ENCODE peak calls at places on chromosomes 16 and 17, in ten cellular contexts. P is activated CD8-positive, alpha-beta memory T cell treated with anti-CD3 and anti-CD28 coated beads for 4 hours; A is activated CD4-positive, alpha-beta T cell treated with anti-CD3 and anti-CD28 coated beads, Interleukin-2, amount 50 U/mL, for 1 hour; H is hypothalamus; E is iris pigment epithelial cell; Q is T-helper 2 cell treated with Interferon-gamma antibody and Interleukin-4, amounts not matched to agents 5 μg/mL and 100 μg/mL, for 36 hours; S is AG08396; J is NCI-H748 treated with DMSO at 0.1 percent for 48 hours; G is GM12865; B is neural crest cell. M is an unnamed sample.

GRCh38 chr17:28469376-28469775 is 4.1 kb upstream of the SLC13A2 start:
- DNase-seq in H (no peak), G (no peak), A (no peak), B (no peak), J (no peak), S (no peak), P (no peak), E (no peak), Q (no peak), M (no peak)

GRCh38 chr16:17125671-17126070 is 345.1 kb downstream of the XYLT1 start:
- DNase-seq in E (no peak), S (peak; percentile 33), Q (no peak), J (no peak), G (no peak), H (no peak), A (no peak), P (no peak), B (no peak), M (no peak)

GRCh38 chr17:60900688-60901087 is 223.0 kb downstream of the BCAS3 start:
- DNase-seq in Q (no peak), S (no peak), A (no peak), H (no peak), G (no peak), B (no peak), J (no peak), E (no peak), P (no peak), M (no peak)

GRCh38 chr17:44916059-44916780 is 920 bp upstream of the GFAP start:
- DNase-seq in P (no peak), G (no peak), S (no peak), Q (no peak), B (no peak), E (no peak), H (no peak), J (no peak), A (no peak), M (no peak)

GRCh38 chr17:29619251-29619650 is 3.5 kb downstream of the CORO6 start:
- DNase-seq in H (no peak), Q (no peak), A (no peak), B (no peak), S (peak; percentile 79), E (peak; percentile 53), G (no peak), P (no peak), J (peak; percentile 10), M (no peak)

GRCh38 chr17:17751489-17751995 is 70.3 kb downstream of the RAI1 start:
- DNase-seq in H (no peak), P (no peak), G (peak; percentile 43), Q (peak; percentile 13), J (no peak), E (no peak), S (no peak), A (peak; percentile 49), B (no peak), M (no peak)

GRCh38 chr17:5128905-5129535 is 13.2 kb downstream of the USP6 start:
- DNase-seq in S (no peak), A (no peak), G (no peak), J (no peak), B (no peak), E (no peak), P (no peak), Q (no peak), H (no peak), M (no peak)

GRCh38 chr17:19336938-19337711 is 25.4 kb downstream of the B9D1 start:
- DNase-seq in A (no peak), B (no peak), H (peak; percentile 34), G (no peak), E (no peak), P (no peak), J (no peak), S (no peak), Q (no peak), M (peak; percentile 36)

GRCh38 chr17:6061290-6061689 is 8.9 kb upstream of the WSCD1 start:
- DNase-seq in S (peak; percentile 72), H (no peak), A (no peak), J (no peak), Q (no peak), B (no peak), P (no peak), G (no peak), E (peak; percentile 40), M (no peak)

GRCh38 chr17:81387235-81388060 is 7.8 kb upstream of the BAHCC1 start:
- DNase-seq in P (no peak), J (no peak), G (peak; percentile 18), Q (peak; percentile 75), A (no peak), H (no peak), E (peak; percentile 44), S (peak; percentile 82), B (peak; percentile 48), M (no peak)

GRCh38 chr16:74226361-74226979 is 70.1 kb upstream of the PSMD7 start:
- DNase-seq in J (peak; percentile 13), B (no peak), Q (no peak), S (peak; percentile 12), E (peak; percentile 31), G (no peak), A (no peak), H (no peak), P (no peak), M (no peak)

GRCh38 chr16:22977294-22977697 is 163.3 kb downstream of the HS3ST2 start:
- DNase-seq in A (no peak), S (no peak), E (no peak), H (no peak), G (peak; percentile 17), Q (no peak), B (no peak), J (no peak), P (no peak), M (no peak)